ENCODE peak calls at places on chromosomes 1 and 21, in seven cellular contexts. O is tibial artery, B is ovary, W is upper lobe of right lung, L is lung, J is WERI-Rb-1, P is substantia nigra. T is an unnamed sample.

GRCh38 chr1:228415853-228416216 is 826 bp downstream of the TRIM17 start:
- DNase-seq in L (no peak), O (no peak), J (no peak), W (no peak), B (peak; percentile 44), P (no peak), T (no peak)

GRCh38 chr1:207321790-207322530 is 482 bp downstream of the CD55 start:
- DNase-seq in O (no peak), P (no peak), L (no peak), B (no peak), W (no peak), J (no peak), T (peak; percentile 72)

GRCh38 chr1:3026581-3027511 is 5.6 kb downstream of the ACTRT2 start:
- DNase-seq in W (peak; percentile 37), B (no peak), J (no peak), L (no peak), O (peak; percentile 7), P (no peak), T (no peak)

GRCh38 chr1:86195281-86195680 is 38.7 kb upstream of the COL24A1 start:
- DNase-seq in O (no peak), B (no peak), W (no peak), L (no peak), P (no peak), J (no peak), T (no peak)

GRCh38 chr1:157199421-157199755 is 61.2 kb upstream of the ETV3 start:
- DNase-seq in L (no peak), J (no peak), P (no peak), W (no peak), B (no peak), O (no peak), T (no peak)

GRCh38 chr1:5551274-5551966 is 440.8 kb downstream of the NPHP4 start:
- DNase-seq in O (no peak), L (no peak), J (no peak), P (no peak), B (no peak), W (no peak), T (no peak)

GRCh38 chr1:60848583-60849188 is 233.7 kb upstream of the NFIA start:
- DNase-seq in L (no peak), O (no peak), W (no peak), B (no peak), J (no peak), P (no peak), T (peak; percentile 65)

GRCh38 chr1:7405844-7406500 is 365.1 kb upstream of the VAMP3 start:
- DNase-seq in J (no peak), B (no peak), W (peak; percentile 33), L (no peak), P (no peak), O (no peak), T (no peak)

GRCh38 chr21:15121655-15122120 is 56.9 kb upstream of the NRIP1 start:
- DNase-seq in P (no peak), L (peak; percentile 48), O (no peak), W (no peak), B (no peak), J (no peak), T (no peak)

GRCh38 chr1:225354906-225355305 is 72.9 kb downstream of the LBR start:
- DNase-seq in P (no peak), W (no peak), L (no peak), B (no peak), J (no peak), O (no peak), T (no peak)

GRCh38 chr1:211334986-211335385 is 8.4 kb downstream of the TRAF5 start:
- DNase-seq in B (no peak), L (no peak), O (no peak), W (no peak), J (no peak), P (no peak), T (no peak)

GRCh38 chr1:67214420-67215174 is 48.3 kb downstream of the IL23R start:
- DNase-seq in L (no peak), W (no peak), B (no peak), J (peak; percentile 29), O (no peak), P (no peak), T (peak; percentile 72)

GRCh38 chr1:167564592-167564991 is 11.0 kb upstream of the CREG1 start:
- DNase-seq in O (peak; percentile 45), B (no peak), P (no peak), J (no peak), W (peak; percentile 77), L (peak; percentile 59), T (no peak)

GRCh38 chr1:26832249-26832960 is 5.9 kb downstream of the ZDHHC18 start:
- DNase-seq in O (no peak), L (no peak), J (peak; percentile 74), P (no peak), B (no peak), W (no peak), T (peak; percentile 33)

GRCh38 chr1:158203693-158204457 is 23.2 kb downstream of the CD1D start:
- DNase-seq in L (no peak), W (no peak), O (no peak), J (peak; percentile 37), B (no peak), P (no peak), T (peak; percentile 78)

GRCh38 chr1:53541761-53542550 is 82.8 kb downstream of the DMRTB1 start:
- DNase-seq in P (no peak), J (peak; percentile 65), L (no peak), O (no peak), W (peak; percentile 54), B (no peak), T (peak; percentile 65)

GRCh38 chr1:53378061-53378460 is 50.2 kb upstream of the LRP8 start:
- DNase-seq in B (peak; percentile 6), J (peak; percentile 9), L (no peak), P (no peak), W (peak; percentile 43), O (peak; percentile 5), T (no peak)

GRCh38 chr1:221636096-221636495 is 105.8 kb downstream of the DUSP10 start:
- DNase-seq in J (no peak), O (no peak), P (no peak), L (no peak), B (no peak), W (no peak), T (no peak)

GRCh38 chr1:239505094-239505493 is 118.7 kb downstream of the CHRM3 start:
- DNase-seq in B (no peak), P (no peak), L (no peak), O (no peak), J (no peak), W (no peak), T (no peak)

DNA sequence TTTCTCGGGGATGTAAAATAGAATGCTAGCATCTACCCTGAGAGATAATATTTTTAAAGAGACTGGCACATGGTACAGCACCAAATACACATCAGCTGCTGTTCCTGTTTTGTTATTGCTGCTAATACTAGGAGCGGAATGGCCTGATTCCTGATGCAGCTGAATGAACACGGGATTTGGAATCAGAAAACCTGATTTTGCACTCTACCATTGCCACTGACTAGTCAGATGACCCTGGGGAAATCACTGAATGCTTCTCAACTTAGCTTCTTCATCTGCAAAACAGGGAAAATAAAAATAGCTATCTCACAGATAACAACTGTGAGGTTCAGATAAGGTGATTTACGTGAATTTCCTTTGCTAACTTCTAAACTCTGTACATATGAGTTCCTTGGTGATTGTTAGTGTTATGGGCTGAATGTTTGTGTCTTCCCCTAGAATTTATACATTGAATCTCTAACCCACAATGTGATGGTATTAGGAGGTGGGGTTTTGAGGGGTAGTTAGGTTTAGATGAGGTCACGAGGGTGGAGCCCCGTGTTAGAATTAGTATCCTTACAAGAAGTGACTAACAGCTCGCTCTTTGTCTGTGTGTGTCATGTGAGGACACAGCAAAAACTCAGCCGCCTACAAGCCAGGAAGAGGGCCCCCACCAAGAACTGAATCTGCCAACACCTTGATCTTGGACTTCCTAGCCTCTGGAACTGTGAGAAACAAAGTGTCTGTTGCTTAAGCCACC is 24.9 kb upstream of the LRRC8C start:
- DNase-seq in W (no peak), L (no peak), P (no peak), O (no peak), B (no peak), J (no peak), T (no peak)
- H3K27ac ChIP-seq in W (peak overlapping the region; percentile 38), L (no peak overlapping the region), P (no peak overlapping the region), O (no peak overlapping the region), B (no peak overlapping the region), J (no peak overlapping the region), T (no peak overlapping the region)

DNA sequence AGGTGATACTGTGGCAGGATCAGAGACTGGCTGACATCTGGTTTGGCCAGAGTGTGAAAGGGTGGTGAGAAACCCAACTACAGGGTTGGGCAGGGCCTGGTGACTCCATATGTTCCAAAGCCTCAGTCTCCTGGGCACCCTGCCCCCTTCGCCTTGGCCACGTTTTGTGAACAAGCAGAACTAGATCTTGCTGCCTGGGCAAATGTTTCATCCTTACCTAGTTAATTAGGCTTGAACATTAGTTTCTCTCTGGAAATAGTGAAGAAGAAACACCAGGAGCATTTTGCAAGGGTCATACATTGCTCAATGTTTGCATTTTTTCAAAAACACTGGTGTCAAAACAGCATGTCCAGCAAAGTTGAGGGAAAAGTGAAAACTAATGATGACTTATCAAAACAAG is 60.5 kb downstream of the MAP3K7CL start:
- DNase-seq in W (no peak), O (no peak), L (no peak), P (no peak), B (no peak), J (no peak), T (no peak)
- H3K27ac ChIP-seq in W (no peak overlapping the region), O (no peak overlapping the region), L (peak overlapping the region; percentile 52), P (no peak overlapping the region), B (no peak overlapping the region), J (no peak overlapping the region), T (no peak overlapping the region)

GRCh38 chr1:117877823-117878222 is 51.6 kb downstream of the GDAP2 start:
- DNase-seq in B (no peak), L (no peak), P (no peak), W (no peak), O (no peak), J (no peak), T (no peak)

GRCh38 chr1:117879284-117879683 is 50.1 kb downstream of the GDAP2 start:
- DNase-seq in B (no peak), J (no peak), W (no peak), P (no peak), L (no peak), O (no peak), T (no peak)

GRCh38 chr1:117886101-117886795 is 43.2 kb downstream of the GDAP2 start:
- DNase-seq in B (no peak), O (no peak), L (no peak), P (no peak), J (no peak), W (no peak), T (no peak)

GRCh38 chr1:117883620-117884019 is 45.8 kb downstream of the GDAP2 start:
- DNase-seq in O (no peak), P (no peak), L (no peak), J (no peak), W (no peak), B (no peak), T (no peak)
- H3K27ac ChIP-seq in O (no peak overlapping the region), P (no peak overlapping the region), L (no peak overlapping the region), J (no peak overlapping the region), W (no peak overlapping the region), B (no peak overlapping the region), T (no peak overlapping the region)

GRCh38 chr1:143689781-143690180 is 282.0 kb downstream of the FAM72C start:
- DNase-seq in J (no peak), B (no peak), L (no peak), W (no peak), P (no peak), O (no peak), T (no peak)
- H3K27ac ChIP-seq in J (no peak overlapping the region), B (no peak overlapping the region), L (no peak overlapping the region), W (no peak overlapping the region), P (no peak overlapping the region), O (no peak overlapping the region), T (no peak overlapping the region)